ENCODE peak calls at places on chromosomes 4 and X, in ten cellular contexts. Z is coronary artery; F is upper lobe of right lung; W is left lung; K is Calu3; Q is GM12878; I is CD8-positive, alpha-beta T cell; V is GM20000; L is epithelial cell of esophagus; M is dorsolateral prefrontal cortex. Y is an unnamed sample.

GRCh38 chrX:15505104-15505503 is 4.5 kb downstream of the BMX start:
- DNase-seq in M (no peak), L (peak; percentile 70), W (no peak), F (no peak), Z (no peak), I (no peak), K (no peak), Q (no peak), V (no peak), Y (peak; percentile 42)

GRCh38 chrX:2316534-2316933 is 184.2 kb downstream of the DHRSX start:
- DNase-seq in M (no peak), L (no peak), Q (no peak), K (no peak), V (no peak), F (no peak), W (no peak), I (no peak), Z (no peak), Y (no peak)

GRCh38 chrX:127459784-127460183 is 592.4 kb downstream of the ACTRT1 start:
- DNase-seq in L (peak; percentile 18), F (no peak), M (no peak), V (no peak), Z (no peak), Q (no peak), W (no peak), I (no peak), K (no peak), Y (peak; percentile 48)

GRCh38 chrX:1411331-1411730 is 19.4 kb upstream of the SLC25A6 start:
- DNase-seq in W (no peak), V (no peak), K (no peak), Q (no peak), M (no peak), I (no peak), L (no peak), Z (no peak), F (peak; percentile 40), Y (no peak)

GRCh38 chrX:118727686-118728339 is 407 bp downstream of the IL13RA1 start:
- DNase-seq in L (no peak), I (no peak), Z (peak; percentile 81), M (no peak), V (no peak), W (peak; percentile 84), Q (no peak), K (peak; percentile 42), F (peak; percentile 84), Y (no peak)

GRCh38 chr4:1517592-1518411 is 111.6 kb upstream of the NKX1-1 start:
- DNase-seq in Z (no peak), W (peak; percentile 68), V (no peak), F (peak; percentile 61), Q (no peak), K (no peak), L (no peak), I (peak; percentile 8), M (no peak), Y (no peak)

GRCh38 chrX:108165349-108166111 is 74.0 kb downstream of the ATG4A start:
- DNase-seq in Q (no peak), K (peak; percentile 26), V (no peak), F (no peak), L (peak; percentile 24), W (no peak), Z (no peak), I (no peak), M (no peak), Y (peak; percentile 48)

GRCh38 chr4:109973529-109973905 is 60.8 kb downstream of the EGF start:
- DNase-seq in Z (no peak), K (no peak), L (no peak), Q (no peak), W (no peak), M (no peak), F (no peak), I (no peak), V (no peak), Y (no peak)

DNA sequence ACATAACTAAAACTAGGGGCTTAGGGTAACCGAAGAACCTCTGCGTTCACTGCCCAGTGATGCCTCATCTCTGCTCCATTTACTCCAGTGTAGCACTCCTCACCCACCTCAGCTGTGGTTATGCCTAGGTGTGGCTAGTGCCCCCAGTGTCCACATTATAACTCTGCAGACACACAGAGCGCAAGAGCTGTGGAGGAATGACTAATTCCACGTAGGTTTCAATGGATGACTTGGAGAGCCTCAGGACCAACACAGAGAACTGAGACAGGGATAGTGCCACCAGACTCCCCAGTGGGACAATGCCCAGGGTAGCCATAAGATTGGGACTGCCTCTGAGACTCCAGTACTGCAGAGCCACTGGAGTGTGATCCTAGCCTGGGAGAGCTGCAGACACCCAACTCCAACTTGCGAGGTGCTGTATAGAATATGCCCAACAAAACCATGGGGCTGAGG is 542.4 kb upstream of the DIPK2B start:
- DNase-seq in Z (no peak), L (peak; percentile 71), Q (no peak), M (no peak), F (no peak), K (peak; percentile 36), W (no peak), V (no peak), I (no peak), Y (peak; percentile 51)
- TF ChIP-seq CTCF in Z (no peak), L (peak; percentile 35), Q (peak; percentile 3), M (no peak), F (no peak), K (no peak), W (no peak), V (no peak), I (no peak), Y (peak; percentile 32)

DNA sequence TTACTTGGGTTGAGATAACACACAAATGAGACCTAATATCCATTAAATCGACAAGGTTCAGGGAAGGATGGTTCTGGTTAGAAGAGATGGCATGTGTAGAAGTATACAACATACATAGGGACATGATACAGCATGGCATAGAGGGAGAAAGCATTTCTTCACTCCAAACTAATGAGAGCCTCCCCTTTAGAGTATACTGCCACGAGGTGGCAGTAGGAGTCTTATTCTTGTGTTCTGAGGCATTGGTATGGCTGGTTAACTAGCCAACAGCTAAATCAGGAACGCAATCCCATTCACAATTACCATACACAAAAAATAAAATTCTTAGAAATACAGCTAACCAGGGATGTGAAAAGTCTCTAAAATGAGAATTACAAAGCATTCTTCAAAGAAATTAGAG is 29.1 kb upstream of the TRO start:
- DNase-seq in L (peak; percentile 51), W (no peak), M (no peak), F (no peak), K (peak; percentile 21), Q (no peak), Z (no peak), I (peak; percentile 26), V (peak; percentile 23), Y (peak; percentile 56)
- TF ChIP-seq CTCF in L (peak; percentile 54), W (no peak), M (no peak), F (peak; percentile 47), K (no peak), Q (peak; percentile 58), Z (no peak), I (peak; percentile 18), V (peak; percentile 3), Y (no peak)

GRCh38 chr4:150593996-150594395 is 12.0 kb downstream of the MAB21L2 start:
- DNase-seq in M (no peak), K (no peak), I (no peak), F (no peak), Q (no peak), V (no peak), Z (no peak), L (no peak), W (no peak), Y (no peak)

GRCh38 chr4:150588341-150588740 is 6.4 kb downstream of the MAB21L2 start:
- DNase-seq in V (no peak), L (no peak), K (no peak), W (no peak), I (no peak), Z (no peak), Q (no peak), F (no peak), M (no peak), Y (no peak)

GRCh38 chr4:150589174-150589573 is 7.2 kb downstream of the MAB21L2 start:
- DNase-seq in K (no peak), Z (no peak), L (no peak), F (no peak), M (no peak), Q (no peak), I (no peak), V (no peak), W (no peak), Y (no peak)

GRCh38 chr4:150591904-150592303 is 10.0 kb downstream of the MAB21L2 start:
- DNase-seq in M (no peak), Z (no peak), Q (no peak), I (no peak), K (no peak), L (no peak), F (no peak), V (no peak), W (no peak), Y (no peak)

DNA sequence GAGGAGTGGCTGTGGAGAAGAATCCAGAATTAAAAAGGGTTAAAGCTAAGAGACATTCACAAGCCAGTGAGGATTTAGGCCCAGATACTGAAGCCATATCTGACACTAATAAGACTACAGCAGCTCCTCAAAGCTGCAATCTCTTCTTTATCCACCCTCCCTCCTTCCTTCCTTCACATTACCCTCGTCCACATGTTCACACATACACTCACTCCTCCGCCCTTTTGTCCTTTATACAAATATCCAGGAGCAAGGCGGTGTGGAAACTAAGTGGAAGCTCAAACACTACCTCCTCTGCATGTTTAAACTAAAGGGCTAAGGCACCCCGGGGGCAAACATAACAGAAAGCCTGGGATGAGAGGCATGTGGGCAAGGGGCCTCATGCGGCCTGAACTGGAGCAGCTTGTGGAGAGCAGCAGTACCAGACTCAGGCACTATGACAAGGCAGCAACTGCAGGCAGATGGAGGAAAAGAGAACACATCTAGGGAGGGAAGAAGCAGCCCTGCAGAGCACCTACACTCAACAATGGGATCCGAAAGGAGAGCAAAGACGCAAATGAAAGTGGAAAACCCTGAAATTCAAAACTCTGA is 9.4 kb downstream of the MAB21L2 start:
- DNase-seq in Z (no peak), F (no peak), I (no peak), Q (no peak), M (no peak), V (no peak), L (no peak), W (no peak), K (no peak), Y (no peak)
- TF ChIP-seq CTCF in Z (no peak), F (no peak), I (no peak), Q (no peak), M (no peak), V (no peak), L (no peak), W (no peak), K (no peak), Y (no peak)

DNA sequence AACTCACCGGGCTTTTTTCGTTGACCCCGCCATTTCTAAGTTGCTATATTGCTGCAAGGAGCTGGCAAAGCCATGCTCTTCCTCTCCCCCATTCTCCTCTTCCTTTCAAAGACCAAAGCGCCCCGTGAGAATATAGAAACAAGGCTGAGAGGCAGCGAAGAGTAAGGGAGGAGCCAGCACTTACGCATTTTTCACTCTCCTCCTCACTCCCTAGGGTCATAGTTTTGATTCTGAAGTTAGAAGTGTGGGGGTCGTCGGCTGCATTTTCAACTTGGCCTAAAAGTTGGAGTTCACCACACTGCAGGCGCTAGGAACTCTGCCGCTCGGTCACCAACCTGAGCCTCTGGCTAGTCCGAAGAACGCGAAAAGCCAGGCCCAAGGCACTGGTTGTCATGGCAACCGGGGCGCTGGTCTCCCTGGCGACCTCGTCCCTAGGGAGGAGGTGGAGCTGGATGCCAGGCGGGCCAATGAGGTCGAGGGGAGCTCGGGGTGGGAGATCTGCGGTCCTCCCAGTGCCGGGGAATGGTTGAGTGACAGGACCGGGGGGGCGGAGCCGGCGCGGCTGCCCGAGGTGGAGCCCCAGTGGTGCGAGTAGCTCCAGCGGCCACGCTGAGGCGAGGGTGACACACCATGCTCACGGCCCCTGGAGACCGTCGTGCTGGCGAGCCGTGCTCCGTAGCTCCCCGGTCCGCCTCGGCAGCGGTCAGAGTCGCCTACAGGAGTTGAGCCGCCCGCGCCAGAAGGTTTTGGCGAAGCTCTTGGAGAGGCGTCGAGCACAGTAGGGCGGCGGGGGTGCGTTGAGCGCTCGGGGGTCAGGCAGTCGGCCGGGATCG is at the start of gene PTPN13:
- DNase-seq in L (peak; percentile 99), W (peak; percentile 97), V (peak; percentile 90), Z (peak; percentile 100), Q (peak; percentile 84), M (peak; percentile 98), I (peak; percentile 33), K (peak; percentile 98), F (peak; percentile 99), Y (peak; percentile 100)
- TF ChIP-seq CTCF in L (no peak), W (no peak), V (no peak), Z (no peak), Q (peak; percentile 39), M (no peak), I (no peak), K (no peak), F (no peak), Y (no peak)